ENCODE peak calls at places on chromosomes 13 and 19, in five cellular contexts. S is H1, O is HepG2, Q is K562, I is GM12878. V is an unnamed sample.

GRCh38 chr19:54560881-54561385 is 12.7 kb upstream of the LILRA2 start:
- DNase-seq in S (no peak), O (no peak), Q (no peak), I (no peak), V (no peak)

GRCh38 chr19:56864443-56865125 is 24.1 kb upstream of the PEG3 start:
- DNase-seq in S (no peak), O (no peak), Q (no peak), I (no peak), V (no peak)

GRCh38 chr19:7506385-7507328 is 9.2 kb upstream of the ZNF358 start:
- DNase-seq in S (peak; percentile 98), O (peak; percentile 52), Q (peak; percentile 89), I (no peak), V (peak; percentile 99)

GRCh38 chr19:2273356-2274184 is 8.4 kb downstream of the PEAK3 start:
- DNase-seq in S (peak; percentile 98), O (peak; percentile 64), Q (peak; percentile 90), I (peak; percentile 65), V (peak; percentile 59)

GRCh38 chr19:40687525-40688016 is 2.9 kb downstream of the NUMBL start:
- DNase-seq in S (no peak), O (no peak), Q (peak; percentile 78), I (peak; percentile 23), V (no peak)

GRCh38 chr13:65943024-65943423 is 1287.1 kb downstream of the PCDH9 start:
- DNase-seq in S (no peak), O (no peak), Q (no peak), I (no peak), V (no peak)

GRCh38 chr13:36282818-36283432 is 14.7 kb downstream of the CCDC169 start:
- DNase-seq in S (no peak), O (peak; percentile 17), Q (peak; percentile 14), I (no peak), V (peak; percentile 2)

GRCh38 chr19:55441692-55442321 is 1.3 kb downstream of the SHISA7 start:
- DNase-seq in S (peak; percentile 92), O (no peak), Q (peak; percentile 80), I (no peak), V (no peak)

GRCh38 chr19:55638864-55639359 is 1.9 kb upstream of the ZNF580 start:
- DNase-seq in S (peak; percentile 72), O (peak; percentile 66), Q (peak; percentile 36), I (no peak), V (no peak)

GRCh38 chr19:40279120-40279551 is 6.0 kb downstream of the AKT2 start:
- DNase-seq in S (no peak), O (no peak), Q (no peak), I (no peak), V (no peak)

GRCh38 chr13:97574926-97575325 is 141.0 kb downstream of the RAP2A start:
- DNase-seq in S (peak; percentile 48), O (peak; percentile 38), Q (peak; percentile 10), I (no peak), V (peak; percentile 31)

GRCh38 chr19:42287017-42287825 is 14.7 kb upstream of the PRR19 start:
- DNase-seq in S (no peak), O (no peak), Q (no peak), I (no peak), V (no peak)

GRCh38 chr19:27794444-27795042 is 1418.4 kb downstream of the UQCRFS1 start:
- DNase-seq in S (peak; percentile 61), O (peak; percentile 16), Q (peak; percentile 24), I (no peak), V (no peak)

GRCh38 chr19:49592486-49593232 is 1.7 kb downstream of the PRR12 start:
- DNase-seq in S (no peak), O (no peak), Q (peak; percentile 35), I (no peak), V (no peak)

GRCh38 chr13:43528992-43529391 is 257.8 kb downstream of the ENOX1 start:
- DNase-seq in S (no peak), O (no peak), Q (no peak), I (no peak), V (no peak)
- TF ChIP-seq ATF3 in S (no peak), O (no peak), Q (no peak), I (no peak), V (no peak)

DNA sequence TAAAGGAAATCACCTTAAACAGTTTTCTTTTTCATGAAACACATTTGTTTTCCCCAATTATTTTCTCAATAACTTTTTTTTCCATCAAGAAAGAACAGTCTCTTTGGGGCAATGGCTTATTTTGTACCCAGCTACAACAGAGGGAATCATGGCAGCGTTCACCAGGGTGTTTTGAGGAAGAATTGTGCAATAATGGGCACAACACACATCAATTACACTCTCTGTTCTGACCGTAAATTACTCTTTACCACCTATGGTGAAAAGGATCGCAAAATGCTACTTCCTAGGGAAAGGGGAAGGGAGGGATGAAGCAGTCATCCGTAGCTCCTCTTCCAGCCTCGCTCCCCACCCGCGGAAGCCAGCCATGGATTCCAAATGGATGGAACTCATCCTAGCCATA is 38.6 kb downstream of the TMTC4 start:
- DNase-seq in S (no peak), O (no peak), Q (no peak), I (no peak), V (no peak)
- TF ChIP-seq SP1 in S (no peak), O (no peak), Q (no peak), I (no peak), V (no peak)

DNA sequence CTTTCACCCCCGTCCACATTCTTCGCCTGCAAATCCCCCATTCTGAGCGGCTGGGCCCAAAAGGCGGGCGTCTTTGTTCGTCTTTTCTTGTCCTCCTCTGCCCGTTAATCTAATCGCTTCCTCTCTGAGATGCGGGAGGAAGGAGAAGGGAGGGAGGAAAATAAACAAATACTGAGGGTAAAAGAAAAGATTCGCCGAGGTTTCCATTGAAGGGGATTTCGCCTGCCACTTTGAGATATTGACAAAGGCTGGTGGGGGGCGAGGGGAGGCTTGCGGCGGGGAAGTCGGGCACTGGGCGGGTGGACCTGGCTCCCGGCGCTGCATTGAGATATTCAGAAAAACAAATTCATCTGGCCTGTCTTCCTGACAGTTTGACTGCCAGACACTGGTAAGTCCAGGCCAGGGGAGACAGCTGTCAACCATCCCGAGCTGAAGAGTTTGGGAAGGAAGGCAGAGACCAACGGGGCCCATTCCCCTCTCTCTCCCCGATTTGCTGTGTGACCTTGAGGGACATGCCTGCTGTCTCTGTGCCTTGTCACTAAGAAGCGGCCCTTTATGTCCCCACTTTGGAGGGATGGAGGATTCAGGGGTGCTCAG is 37.7 kb downstream of the ZNRF4 start:
- DNase-seq in S (no peak), O (no peak), Q (no peak), I (no peak), V (no peak)
- H2AFZ ChIP-seq in S (peak overlapping the region; percentile 5), O (no peak overlapping the region), Q (no peak overlapping the region), I (no peak overlapping the region), V (no peak overlapping the region)

DNA sequence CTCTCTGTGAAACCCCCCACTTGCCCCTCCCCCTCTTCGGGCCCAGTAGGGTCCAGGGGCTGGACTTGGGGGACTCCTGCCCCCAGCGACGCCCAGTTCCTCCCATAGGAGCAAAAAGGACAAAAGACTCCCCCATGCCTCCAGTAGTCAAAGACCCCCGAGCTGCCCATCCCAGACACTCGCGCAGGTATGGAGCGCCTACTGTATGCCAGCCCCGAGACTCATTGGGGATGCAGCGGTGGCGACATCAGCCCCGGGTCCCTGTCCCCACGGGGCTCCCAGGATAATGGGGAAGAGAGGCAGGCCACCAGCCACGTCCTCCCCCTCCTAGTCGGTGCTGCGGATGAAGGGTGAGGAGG is 18.3 kb upstream of the ZNRF4 start:
- DNase-seq in S (no peak), O (no peak), Q (no peak), I (no peak), V (no peak)
- TF ChIP-seq ATF3 in S (no peak), O (no peak), Q (no peak), I (no peak), V (no peak)

GRCh38 chr13:113849546-113849945 is 14.3 kb downstream of the GAS6 start:
- DNase-seq in S (no peak), O (no peak), Q (no peak), I (no peak), V (no peak)

GRCh38 chr13:113848431-113849260 is 15.2 kb downstream of the GAS6 start:
- DNase-seq in S (peak; percentile 29), O (no peak), Q (no peak), I (no peak), V (no peak)

GRCh38 chr13:113851480-113851803 is 12.4 kb downstream of the GAS6 start:
- DNase-seq in S (no peak), O (no peak), Q (no peak), I (no peak), V (no peak)

GRCh38 chr13:113850722-113851479 is 13.0 kb downstream of the GAS6 start:
- DNase-seq in S (no peak), O (no peak), Q (no peak), I (no peak), V (no peak)

GRCh38 chr13:113849981-113850721 is 13.7 kb downstream of the GAS6 start:
- DNase-seq in S (no peak), O (no peak), Q (no peak), I (no peak), V (no peak)
- TF ChIP-seq SP1 in S (no peak), O (no peak), Q (no peak), I (no peak), V (no peak)

DNA sequence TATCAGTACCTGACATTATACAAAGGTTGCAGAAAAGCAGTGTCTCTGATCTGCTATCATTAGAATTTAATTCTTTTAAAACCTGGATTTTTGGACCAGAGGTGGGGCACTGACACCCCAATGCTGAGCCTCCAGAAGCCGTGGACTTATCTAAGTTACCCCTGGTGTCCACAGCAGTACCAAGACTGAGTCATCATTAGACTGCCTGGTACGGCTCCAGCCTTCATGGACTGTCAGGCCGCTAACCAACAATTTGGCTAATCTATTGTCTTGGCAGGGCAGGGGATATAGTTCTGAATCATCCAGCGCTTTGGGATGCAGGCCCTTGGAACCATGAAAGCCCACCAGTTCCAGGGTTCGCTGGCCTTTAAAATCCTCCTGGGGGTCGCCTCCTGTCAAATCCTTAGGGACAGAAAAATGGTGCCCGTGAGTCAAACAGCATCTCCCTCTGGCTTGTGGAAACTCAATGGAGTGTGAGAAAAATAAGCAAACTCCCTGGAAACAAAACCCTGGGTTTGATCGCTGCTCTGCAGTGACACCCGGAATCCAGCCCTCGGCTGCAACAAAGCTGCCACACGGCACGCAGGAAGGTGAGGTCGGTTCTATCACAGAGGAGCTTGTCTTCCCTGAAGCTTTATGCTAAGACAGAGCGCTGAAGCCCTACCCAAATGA is 78.2 kb downstream of the TSHZ3 start:
- DNase-seq in S (no peak), O (no peak), Q (no peak), I (no peak), V (no peak)
- H2AFZ ChIP-seq in S (no peak overlapping the region), O (no peak overlapping the region), Q (no peak overlapping the region), I (no peak overlapping the region), V (no peak overlapping the region)